ENCODE peak calls at places on chromosomes 11 and 22, in five cellular contexts. K is esophagus squamous epithelium, O is left ventricle myocardium inferior, J is ovary, W is keratinocyte. B is an unnamed sample.

GRCh38 chr22:36374603-36375024 is 13.2 kb downstream of the MYH9 start:
- DNase-seq in J (no peak), W (no peak), K (no peak), O (no peak), B (no peak)

GRCh38 chr11:69138265-69138664 is 17.5 kb upstream of the SMIM38 start:
- DNase-seq in K (no peak), J (no peak), O (no peak), W (no peak), B (peak; percentile 25)

GRCh38 chr11:70700871-70701270 is 302.5 kb downstream of the CTTN start:
- DNase-seq in O (no peak), J (no peak), W (no peak), K (no peak), B (no peak)

GRCh38 chr11:7592706-7593105 is 78.9 kb downstream of the PPFIBP2 start:
- DNase-seq in W (no peak), K (no peak), J (no peak), O (peak; percentile 48), B (no peak)

GRCh38 chr11:66011239-66011784 is 496 bp upstream of the CST6 start:
- DNase-seq in J (no peak), O (no peak), W (peak; percentile 98), K (no peak), B (no peak)

GRCh38 chr11:84819128-84819527 is 808.0 kb downstream of the DLG2 start:
- DNase-seq in W (no peak), J (no peak), O (no peak), K (no peak), B (no peak)

GRCh38 chr22:39517470-39517869 is 2.9 kb upstream of the ATF4 start:
- DNase-seq in K (no peak), J (no peak), W (no peak), O (no peak), B (no peak)

GRCh38 chr22:46813816-46814597 is 51.6 kb downstream of the TBC1D22A start:
- DNase-seq in W (no peak), O (no peak), K (no peak), J (no peak), B (no peak)

GRCh38 chr11:95076416-95076815 is 9.7 kb downstream of the SRSF8 start:
- DNase-seq in W (no peak), O (no peak), K (no peak), J (peak; percentile 57), B (no peak)

GRCh38 chr11:129815596-129816461 is at the start of gene TMEM45B:
- DNase-seq in K (no peak), W (no peak), J (no peak), O (no peak), B (no peak)

GRCh38 chr11:132278801-132279574 is 908.6 kb downstream of the NTM start:
- DNase-seq in O (no peak), W (no peak), K (no peak), J (no peak), B (peak; percentile 2)

GRCh38 chr11:17403977-17404759 is 15.7 kb upstream of the KCNJ11 start:
- DNase-seq in O (no peak), K (no peak), J (no peak), W (no peak), B (no peak)

GRCh38 chr11:34075178-34075820 is 23.8 kb downstream of the CAPRIN1 start:
- DNase-seq in W (no peak), O (no peak), K (no peak), J (no peak), B (no peak)

GRCh38 chr22:27726726-27727449 is 74.7 kb downstream of the MN1 start:
- DNase-seq in O (peak; percentile 72), W (no peak), J (peak; percentile 59), K (peak; percentile 26), B (peak; percentile 67)

GRCh38 chr11:2194877-2195755 is 23.5 kb upstream of the TH start:
- DNase-seq in J (no peak), O (no peak), K (no peak), W (no peak), B (no peak)

GRCh38 chr11:92852946-92853345 is 116.5 kb upstream of the MTNR1B start:
- DNase-seq in W (peak; percentile 83), K (no peak), J (no peak), O (no peak), B (no peak)

GRCh38 chr11:95434489-95435057 is 203.6 kb upstream of the SESN3 start:
- DNase-seq in W (no peak), O (no peak), J (no peak), K (no peak), B (no peak)

GRCh38 chr11:118334746-118335145 is 7.8 kb downstream of the CD3D start:
- DNase-seq in J (no peak), W (no peak), K (no peak), O (no peak), B (no peak)

GRCh38 chr22:50673231-50674126 is 856 bp downstream of the SHANK3 start:
- DNase-seq in W (no peak), J (no peak), O (no peak), K (no peak), B (no peak)

GRCh38 chr11:70769106-70769505 is 370.8 kb downstream of the CTTN start:
- DNase-seq in J (no peak), W (no peak), K (no peak), O (no peak), B (no peak)

GRCh38 chr22:39239561-39240423 is 5.0 kb downstream of the PDGFB start:
- DNase-seq in O (no peak), J (no peak), K (no peak), W (no peak), B (no peak)

GRCh38 chr11:29243616-29244015 is 773.2 kb downstream of the KCNA4 start:
- DNase-seq in J (no peak), O (no peak), K (no peak), W (no peak), B (no peak)

GRCh38 chr22:44535362-44536095 is 37.5 kb upstream of the RTL6 start:
- DNase-seq in O (no peak), K (no peak), J (no peak), W (no peak), B (no peak)

DNA sequence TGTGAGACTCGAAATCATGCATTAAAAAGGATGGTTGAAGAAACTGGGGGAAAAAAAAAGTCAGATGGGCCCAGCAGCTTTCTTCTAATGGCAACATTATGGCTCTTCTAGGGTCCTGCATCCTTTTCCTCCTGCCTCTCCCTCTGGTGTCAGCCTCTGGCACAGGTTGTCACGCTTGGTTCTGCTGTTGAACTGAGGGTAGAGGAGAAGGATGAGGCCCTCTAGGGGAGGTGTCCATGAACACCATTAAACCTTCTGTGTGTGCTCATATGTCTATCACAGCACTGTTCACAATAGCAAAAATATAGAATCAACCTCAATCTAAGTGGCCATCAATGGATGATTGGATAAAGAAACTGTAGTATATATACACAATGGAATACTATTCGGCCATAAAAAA is 36.0 kb downstream of the BUD13 start:
- DNase-seq in K (no peak), W (no peak), O (no peak), J (no peak), B (no peak)
- TF ChIP-seq CTCF in K (no peak), W (peak; percentile 27), O (no peak), J (no peak), B (no peak)

GRCh38 chr11:121328213-121328966 is 35.8 kb downstream of the SC5D start:
- DNase-seq in J (no peak), K (no peak), W (no peak), O (no peak), B (no peak)
- H3K4me3 ChIP-seq in J (no peak overlapping the region), K (no peak overlapping the region), W (no peak overlapping the region), O (no peak overlapping the region), B (no peak overlapping the region)

DNA sequence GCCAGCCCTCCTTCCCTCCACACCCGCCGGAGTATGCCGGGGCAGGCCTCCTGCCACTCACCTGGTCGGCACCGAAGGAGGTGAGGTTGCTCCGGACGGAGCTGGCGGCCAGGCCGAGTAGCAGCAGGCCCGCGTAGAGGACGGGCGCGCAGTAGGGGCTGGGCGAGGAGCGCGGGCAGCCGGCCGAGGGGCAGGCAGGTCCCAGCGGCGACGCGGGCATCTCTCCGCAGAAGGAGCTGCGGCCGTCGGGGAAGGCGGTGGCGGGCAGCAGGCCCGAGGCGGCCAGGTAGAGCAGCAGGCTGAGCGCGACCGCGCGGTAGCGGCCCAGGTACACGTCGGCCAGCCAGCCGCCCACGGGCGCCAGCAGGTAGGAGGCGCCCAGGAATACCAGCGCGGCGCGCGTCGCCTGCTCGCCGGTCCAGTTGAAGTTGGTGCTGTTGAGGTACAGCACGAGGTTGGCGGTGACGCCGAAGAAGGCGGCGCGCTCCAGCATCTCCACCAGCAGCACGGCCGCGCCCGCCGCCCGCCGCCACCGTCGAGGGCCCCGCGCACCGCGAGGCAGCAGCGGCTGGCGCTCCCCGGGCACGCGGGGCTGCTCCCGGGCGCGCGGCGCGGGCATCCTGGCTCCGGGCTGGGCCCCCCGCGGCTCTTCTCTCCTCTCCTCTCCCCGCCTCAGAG is 904 bp downstream of the SLC15A3 start:
- DNase-seq in O (peak; percentile 48), J (peak; percentile 61), K (no peak), W (no peak), B (no peak)
- TF ChIP-seq CTCF in O (no peak), J (no peak), K (no peak), W (no peak), B (no peak)

GRCh38 chr22:48491451-48491941 is 1336.2 kb downstream of the BRD1 start:
- DNase-seq in K (no peak), W (no peak), O (no peak), J (no peak), B (no peak)
- H3K4me3 ChIP-seq in K (no peak overlapping the region), W (no peak overlapping the region), O (no peak overlapping the region), J (no peak overlapping the region), B (no peak overlapping the region)

DNA sequence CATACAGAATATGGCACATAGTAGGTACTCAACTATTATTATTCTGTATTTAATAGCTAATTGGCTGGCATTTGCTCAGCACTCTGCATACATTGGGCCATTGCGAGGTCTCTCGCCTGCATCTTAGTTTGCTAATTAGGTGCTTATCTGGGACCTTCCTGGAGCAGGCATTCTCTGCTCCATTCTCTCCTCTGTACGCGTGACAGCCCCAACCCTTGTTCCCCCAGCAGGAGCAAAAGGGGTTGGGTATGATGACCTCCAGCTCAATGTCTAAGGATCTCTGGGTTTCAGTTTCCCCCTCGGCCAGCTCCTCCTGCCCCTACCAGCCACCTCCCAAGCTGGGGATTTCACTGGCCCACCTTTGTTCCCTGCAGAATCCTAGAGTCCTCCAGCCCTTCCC is 9.7 kb upstream of the LGALS2 start:
- DNase-seq in J (no peak), K (no peak), W (no peak), O (no peak), B (no peak)
- TF ChIP-seq CTCF in J (no peak), K (no peak), W (no peak), O (no peak), B (no peak)

DNA sequence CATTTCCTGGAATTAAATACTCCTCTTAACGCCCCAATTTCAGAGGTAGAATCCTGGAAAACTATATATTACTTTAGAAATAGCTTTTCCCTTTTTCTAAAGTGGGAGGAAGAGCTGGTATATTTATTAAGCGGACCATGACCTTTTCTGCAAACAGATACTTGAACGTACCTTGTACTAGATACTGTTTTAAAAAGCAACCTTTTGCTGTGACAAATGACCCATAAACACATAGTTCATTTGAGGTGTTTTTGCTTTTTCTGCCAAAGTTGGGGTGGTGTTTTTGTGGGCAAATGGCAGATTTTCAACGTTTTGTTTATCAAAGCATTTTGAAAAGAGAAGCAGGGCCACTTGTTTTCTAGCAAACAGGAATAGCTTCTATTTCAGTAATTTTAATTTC is 2.2 kb downstream of the FBXO7 start:
- DNase-seq in J (no peak), W (no peak), K (no peak), O (no peak), B (no peak)
- H3K4me3 ChIP-seq in J (peak overlapping the region; percentile 59), W (peak overlapping the region; percentile 96), K (no peak overlapping the region), O (peak overlapping the region; percentile 92), B (peak overlapping the region; percentile 80)

GRCh38 chr11:112073941-112074811 is at the start of the genes NKAPD1 and PIH1D2:
- DNase-seq in K (peak; percentile 33), O (peak; percentile 67), W (peak; percentile 30), J (peak; percentile 71), B (peak; percentile 81)
- TF ChIP-seq CTCF in K (no peak), O (peak; percentile 24), W (peak; percentile 19), J (no peak), B (no peak)

GRCh38 chr22:22507743-22508273 is 734 bp downstream of the ZNF280B start:
- DNase-seq in W (no peak), O (no peak), J (no peak), K (no peak), B (no peak)
- H3K4me3 ChIP-seq in W (no peak overlapping the region), O (peak overlapping the region; percentile 68), J (peak overlapping the region; percentile 47), K (no peak overlapping the region), B (peak overlapping the region; percentile 73)

B was measured in HFF-Myc.